ENCODE peak calls at places on chromosomes 16 and 17, in eight cellular contexts. K is HFF-Myc, R is left lung, C is AG04450, H is Panc1, W is foreskin fibroblast, U is GM10248, O is mucosa of descending colon. N is an unnamed sample.

GRCh38 chr16:85485379-85485778 is 127.7 kb upstream of the GSE1 start:
- DNase-seq in C (no peak), H (no peak), R (no peak), K (no peak), O (no peak), W (no peak), U (no peak), N (no peak)

GRCh38 chr16:49661465-49662187 is 194.3 kb downstream of the ZNF423 start:
- DNase-seq in W (no peak), H (no peak), U (no peak), R (no peak), K (no peak), C (no peak), O (no peak), N (no peak)

GRCh38 chr17:32596666-32597065 is 109.9 kb downstream of the CDK5R1 start:
- DNase-seq in H (no peak), U (peak; percentile 61), R (no peak), W (no peak), K (no peak), O (no peak), C (no peak), N (no peak)

GRCh38 chr16:81521141-81521626 is 76.6 kb downstream of the CMIP start:
- DNase-seq in H (no peak), U (peak; percentile 76), K (no peak), W (no peak), C (no peak), O (peak; percentile 53), R (no peak), N (peak; percentile 88)

GRCh38 chr17:82200743-82201497 is 11.7 kb downstream of the CCDC57 start:
- DNase-seq in U (no peak), C (no peak), H (no peak), O (no peak), K (no peak), R (no peak), W (no peak), N (peak; percentile 55)

GRCh38 chr17:75181608-75182318 is 996 bp downstream of the SUMO2 start:
- DNase-seq in U (peak; percentile 31), O (peak; percentile 63), W (no peak), H (no peak), C (no peak), R (no peak), K (no peak), N (peak; percentile 49)

GRCh38 chr16:16881771-16882170 is 502.8 kb downstream of the NPIPA7 start:
- DNase-seq in H (no peak), C (no peak), K (no peak), R (no peak), U (no peak), O (no peak), W (no peak), N (no peak)

GRCh38 chr16:12459401-12459791 is 344.3 kb downstream of the CPPED1 start:
- DNase-seq in K (no peak), R (peak; percentile 80), O (peak; percentile 39), C (no peak), U (peak; percentile 49), W (no peak), H (no peak), N (no peak)

GRCh38 chr16:65572156-65572555 is 450.3 kb upstream of the CDH11 start:
- DNase-seq in R (no peak), H (no peak), U (no peak), W (peak; percentile 73), K (peak; percentile 47), C (no peak), O (no peak), N (no peak)

GRCh38 chr17:35536664-35537160 is 766 bp downstream of the SLFN12L start:
- DNase-seq in W (no peak), O (no peak), C (no peak), H (no peak), K (no peak), U (no peak), R (no peak), N (no peak)

GRCh38 chr17:17822189-17822978 is 14.4 kb downstream of the SREBF1 start:
- DNase-seq in H (no peak), K (peak; percentile 93), O (peak; percentile 60), R (peak; percentile 81), W (peak; percentile 82), U (no peak), C (peak; percentile 43), N (no peak)

GRCh38 chr17:66789961-66790421 is 44.9 kb upstream of the CACNG5 start:
- DNase-seq in U (no peak), R (no peak), O (no peak), H (no peak), C (no peak), K (no peak), W (no peak), N (no peak)

GRCh38 chr17:75411328-75412067 is 6.0 kb upstream of the GRB2 start:
- DNase-seq in R (no peak), O (no peak), H (no peak), C (no peak), U (no peak), W (no peak), K (no peak), N (no peak)

GRCh38 chr16:10685709-10686108 is 9.0 kb downstream of the TEKT5 start:
- DNase-seq in R (no peak), U (no peak), W (no peak), O (no peak), C (no peak), H (no peak), K (no peak), N (no peak)

GRCh38 chr17:70976447-70976846 is 807.1 kb downstream of the KCNJ2 start:
- DNase-seq in H (no peak), K (no peak), R (no peak), W (no peak), O (no peak), C (no peak), U (no peak), N (no peak)

GRCh38 chr16:11152677-11153321 is 103.2 kb downstream of the SOCS1 start:
- DNase-seq in H (no peak), W (no peak), C (no peak), O (no peak), K (no peak), R (no peak), U (no peak), N (no peak)

GRCh38 chr16:75042423-75043174 is 43.8 kb downstream of the ZNRF1 start:
- DNase-seq in H (no peak), U (no peak), W (no peak), K (no peak), C (no peak), R (no peak), O (no peak), N (no peak)

GRCh38 chr17:32158870-32159585 is 16.7 kb downstream of the RHOT1 start:
- DNase-seq in R (no peak), H (no peak), C (no peak), W (no peak), K (no peak), U (no peak), O (no peak), N (no peak)

GRCh38 chr17:41324180-41325075 is 8.9 kb upstream of the KRTAP17-1 start:
- DNase-seq in C (no peak), K (no peak), O (no peak), H (no peak), R (no peak), U (no peak), W (no peak), N (no peak)

GRCh38 chr17:50426814-50427787 is 1.1 kb downstream of the ACSF2 start:
- DNase-seq in R (peak; percentile 57), K (no peak), H (no peak), O (peak; percentile 57), W (no peak), C (no peak), U (peak; percentile 55), N (peak; percentile 19)
- TF ChIP-seq CTCF in R (no peak), K (no peak), H (peak; percentile 82), O (no peak), W (no peak), C (no peak), U (peak; percentile 49), N (no peak)

GRCh38 chr17:57767561-57767960 is 22.5 kb upstream of the CCDC182 start:
- DNase-seq in C (no peak), U (no peak), K (no peak), R (no peak), O (no peak), W (no peak), H (no peak), N (no peak)

GRCh38 chr17:57776366-57776765 is 31.3 kb upstream of the CCDC182 start:
- DNase-seq in W (no peak), U (no peak), R (no peak), C (no peak), O (no peak), H (no peak), K (no peak), N (no peak)

GRCh38 chr17:57774872-57775271 is 29.8 kb upstream of the CCDC182 start:
- DNase-seq in C (no peak), U (no peak), K (no peak), O (no peak), H (no peak), W (no peak), R (no peak), N (no peak)

GRCh38 chr17:57773557-57773956 is 28.5 kb upstream of the CCDC182 start:
- DNase-seq in O (no peak), R (no peak), K (no peak), C (no peak), H (no peak), W (no peak), U (no peak), N (no peak)

GRCh38 chr17:57772774-57773173 is 27.7 kb upstream of the CCDC182 start:
- DNase-seq in O (no peak), W (no peak), C (no peak), K (no peak), H (no peak), R (no peak), U (no peak), N (no peak)
- TF ChIP-seq CTCF in O (no peak), W (no peak), C (no peak), K (no peak), H (no peak), R (no peak), U (no peak), N (no peak)

DNA sequence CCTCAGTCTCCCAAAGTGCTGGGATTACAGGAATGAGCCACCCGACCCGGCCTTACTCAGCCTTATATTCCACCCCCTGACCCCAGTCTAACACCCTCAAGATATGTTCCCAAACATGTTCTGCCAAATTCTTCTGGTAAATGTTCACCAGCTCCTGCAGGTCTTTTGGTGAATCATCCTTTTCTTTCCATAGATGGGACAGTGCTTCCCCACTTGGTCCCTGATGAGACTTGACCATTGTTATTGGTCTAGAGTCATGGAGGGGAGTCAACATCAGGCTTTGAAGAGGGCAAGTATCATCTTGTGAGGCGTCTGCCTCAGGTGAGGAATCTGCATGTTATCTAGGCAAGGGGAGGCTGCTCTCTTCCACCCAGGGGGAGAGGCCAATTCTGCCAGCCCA is 10.4 kb upstream of the RUNDC3A start:
- DNase-seq in O (no peak), U (no peak), K (no peak), R (no peak), W (no peak), H (no peak), C (no peak), N (no peak)
- TF ChIP-seq CTCF in O (no peak), U (no peak), K (no peak), R (no peak), W (no peak), H (no peak), C (no peak), N (no peak)

DNA sequence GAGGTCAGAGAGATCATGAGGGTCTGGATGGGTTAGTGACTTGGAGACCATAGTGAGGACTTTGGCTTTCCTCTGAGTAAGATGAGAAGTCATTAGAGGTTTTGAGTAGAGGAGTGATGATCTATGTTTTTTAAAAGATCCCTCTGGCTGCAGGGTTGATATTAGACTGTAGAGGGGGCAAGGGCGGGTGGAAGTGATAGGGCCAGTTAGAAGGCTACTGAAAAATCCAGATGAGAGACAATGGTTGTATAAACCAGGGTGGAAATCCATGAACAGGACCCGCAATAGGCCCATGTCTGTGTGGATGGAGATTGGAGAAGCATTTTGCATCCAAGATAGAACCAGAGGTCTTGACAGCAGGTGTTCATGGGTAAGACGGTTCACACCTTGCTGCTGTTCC is 9.8 kb downstream of the ITGAL start:
- DNase-seq in U (no peak), C (no peak), R (no peak), W (no peak), O (no peak), H (no peak), K (no peak), N (no peak)
- TF ChIP-seq CTCF in U (no peak), C (peak; percentile 22), R (no peak), W (peak; percentile 14), O (no peak), H (no peak), K (peak; percentile 31), N (peak; percentile 28)

N was measured in natural killer cell.